ENCODE peak calls at places on chromosomes 11 and 22, in seven cellular contexts. One of them, this sample, is unnamed.

GRCh38 chr22:23072035-23072910 is 2.0 kb downstream of the GNAZ start:
- DNase-seq in H54: no peak
- DNase-seq in posterior cingulate gyrus: peak
- DNase-seq in activated naive CD4-positive, alpha-beta T cell: no peak
- DNase-seq in HCEC 1CT: no peak
- DNase-seq in osteocyte: no peak
- DNase-seq in germinal center: no peak
- DNase-seq in this sample: no peak

GRCh38 chr11:65423516-65424199 is 1.1 kb downstream of the NEAT1 start:
- DNase-seq in H54: no peak
- DNase-seq in posterior cingulate gyrus: peak
- DNase-seq in activated naive CD4-positive, alpha-beta T cell: no peak
- DNase-seq in HCEC 1CT: peak
- DNase-seq in osteocyte: peak
- DNase-seq in germinal center: no peak
- DNase-seq in this sample: peak

GRCh38 chr11:74681686-74682651 is 49.3 kb downstream of the CHRDL2 start:
- DNase-seq in H54: no peak
- DNase-seq in posterior cingulate gyrus: no peak
- DNase-seq in activated naive CD4-positive, alpha-beta T cell: no peak
- DNase-seq in HCEC 1CT: no peak
- DNase-seq in osteocyte: no peak
- DNase-seq in germinal center: no peak
- DNase-seq in this sample: no peak

GRCh38 chr11:45832835-45833446 is 14.3 kb upstream of the CRY2 start:
- DNase-seq in H54: no peak
- DNase-seq in posterior cingulate gyrus: no peak
- DNase-seq in activated naive CD4-positive, alpha-beta T cell: no peak
- DNase-seq in HCEC 1CT: no peak
- DNase-seq in osteocyte: no peak
- DNase-seq in germinal center: no peak
- DNase-seq in this sample: no peak

GRCh38 chr11:34204396-34205279 is 99.2 kb downstream of the NAT10 start:
- DNase-seq in H54: peak
- DNase-seq in posterior cingulate gyrus: no peak
- DNase-seq in activated naive CD4-positive, alpha-beta T cell: no peak
- DNase-seq in HCEC 1CT: peak
- DNase-seq in osteocyte: no peak
- DNase-seq in germinal center: no peak
- DNase-seq in this sample: no peak

GRCh38 chr11:8248786-8249185 is 14.9 kb downstream of the LMO1 start:
- DNase-seq in H54: no peak
- DNase-seq in posterior cingulate gyrus: no peak
- DNase-seq in activated naive CD4-positive, alpha-beta T cell: no peak
- DNase-seq in HCEC 1CT: no peak
- DNase-seq in osteocyte: no peak
- DNase-seq in germinal center: no peak
- DNase-seq in this sample: no peak

GRCh38 chr11:32006799-32007388 is 84.0 kb upstream of the RCN1 start:
- DNase-seq in H54: peak
- DNase-seq in posterior cingulate gyrus: peak
- DNase-seq in activated naive CD4-positive, alpha-beta T cell: no peak
- DNase-seq in HCEC 1CT: peak
- DNase-seq in osteocyte: no peak
- DNase-seq in germinal center: peak
- DNase-seq in this sample: no peak

GRCh38 chr11:2577071-2578005 is 122.5 kb downstream of the KCNQ1OT1 start:
- DNase-seq in H54: no peak
- DNase-seq in posterior cingulate gyrus: peak
- DNase-seq in activated naive CD4-positive, alpha-beta T cell: no peak
- DNase-seq in HCEC 1CT: no peak
- DNase-seq in osteocyte: no peak
- DNase-seq in germinal center: no peak
- DNase-seq in this sample: no peak

GRCh38 chr22:24816841-24817240 is 10.8 kb downstream of the SGSM1 start:
- DNase-seq in H54: no peak
- DNase-seq in posterior cingulate gyrus: no peak
- DNase-seq in activated naive CD4-positive, alpha-beta T cell: no peak
- DNase-seq in HCEC 1CT: no peak
- DNase-seq in osteocyte: no peak
- DNase-seq in germinal center: no peak
- DNase-seq in this sample: no peak

GRCh38 chr11:1988667-1989317 is 8.8 kb downstream of the H19 start:
- DNase-seq in H54: no peak
- DNase-seq in posterior cingulate gyrus: no peak
- DNase-seq in activated naive CD4-positive, alpha-beta T cell: no peak
- DNase-seq in HCEC 1CT: no peak
- DNase-seq in osteocyte: no peak
- DNase-seq in germinal center: no peak
- DNase-seq in this sample: peak

GRCh38 chr11:64665381-64665780 is 57.6 kb downstream of the NRXN2 start:
- DNase-seq in H54: no peak
- DNase-seq in posterior cingulate gyrus: no peak
- DNase-seq in activated naive CD4-positive, alpha-beta T cell: no peak
- DNase-seq in HCEC 1CT: no peak
- DNase-seq in osteocyte: no peak
- DNase-seq in germinal center: no peak
- DNase-seq in this sample: no peak

GRCh38 chr11:65189191-65189590 is 7.5 kb downstream of the CAPN1 start:
- DNase-seq in H54: no peak
- DNase-seq in posterior cingulate gyrus: no peak
- DNase-seq in activated naive CD4-positive, alpha-beta T cell: no peak
- DNase-seq in HCEC 1CT: no peak
- DNase-seq in osteocyte: no peak
- DNase-seq in germinal center: no peak
- DNase-seq in this sample: no peak

GRCh38 chr22:42945736-42946135 is 69.2 kb downstream of the PACSIN2 start:
- DNase-seq in H54: no peak
- DNase-seq in posterior cingulate gyrus: no peak
- DNase-seq in activated naive CD4-positive, alpha-beta T cell: no peak
- DNase-seq in HCEC 1CT: no peak
- DNase-seq in osteocyte: no peak
- DNase-seq in germinal center: no peak
- DNase-seq in this sample: no peak

GRCh38 chr22:45223304-45224117 is 17.2 kb downstream of the KIAA0930 start:
- DNase-seq in H54: no peak
- DNase-seq in posterior cingulate gyrus: no peak
- DNase-seq in activated naive CD4-positive, alpha-beta T cell: no peak
- DNase-seq in HCEC 1CT: no peak
- DNase-seq in osteocyte: no peak
- DNase-seq in germinal center: no peak
- DNase-seq in this sample: no peak

GRCh38 chr11:117011541-117011908 is 86.7 kb downstream of the SIK3 start:
- DNase-seq in H54: no peak
- DNase-seq in posterior cingulate gyrus: no peak
- DNase-seq in activated naive CD4-positive, alpha-beta T cell: no peak
- DNase-seq in HCEC 1CT: no peak
- DNase-seq in osteocyte: no peak
- DNase-seq in germinal center: no peak
- DNase-seq in this sample: peak

GRCh38 chr11:46680815-46681214 is 19.6 kb downstream of the ARHGAP1 start:
- DNase-seq in H54: no peak
- DNase-seq in posterior cingulate gyrus: no peak
- DNase-seq in activated naive CD4-positive, alpha-beta T cell: no peak
- DNase-seq in HCEC 1CT: no peak
- DNase-seq in osteocyte: no peak
- DNase-seq in germinal center: no peak
- DNase-seq in this sample: no peak

GRCh38 chr11:6601041-6601461 is 2.4 kb downstream of the RRP8 start:
- DNase-seq in H54: no peak
- DNase-seq in posterior cingulate gyrus: no peak
- DNase-seq in activated naive CD4-positive, alpha-beta T cell: no peak
- DNase-seq in HCEC 1CT: no peak
- DNase-seq in osteocyte: peak
- DNase-seq in germinal center: no peak
- DNase-seq in this sample: peak

GRCh38 chr11:61111060-61111435 is 8.8 kb downstream of the CD5 start:
- DNase-seq in H54: no peak
- DNase-seq in posterior cingulate gyrus: no peak
- DNase-seq in activated naive CD4-positive, alpha-beta T cell: no peak
- DNase-seq in HCEC 1CT: no peak
- DNase-seq in osteocyte: no peak
- DNase-seq in germinal center: no peak
- DNase-seq in this sample: no peak

GRCh38 chr11:16086229-16086628 is 270.1 kb downstream of the SOX6 start:
- DNase-seq in H54: no peak
- DNase-seq in posterior cingulate gyrus: no peak
- DNase-seq in activated naive CD4-positive, alpha-beta T cell: no peak
- DNase-seq in HCEC 1CT: no peak
- DNase-seq in osteocyte: no peak
- DNase-seq in germinal center: no peak
- DNase-seq in this sample: no peak